ENCODE peak calls at places on chromosomes 6 and 20, in six cellular contexts. X is aorta, U is ovary, F is colonic mucosa, R is HCT116, I is upper lobe of right lung. L is an unnamed sample.

GRCh38 chr20:60928341-60928740 is 323.7 kb upstream of the CDH4 start:
- DNase-seq in X (no peak), U (no peak), F (no peak), R (no peak), I (no peak), L (no peak)

GRCh38 chr6:151441390-151442166 is 10.3 kb downstream of the RMND1 start:
- DNase-seq in X (no peak), U (no peak), F (no peak), R (no peak), I (no peak), L (no peak)

GRCh38 chr20:38723982-38724602 is at the start of gene SLC32A1:
- DNase-seq in X (no peak), U (no peak), F (no peak), R (no peak), I (no peak), L (no peak)

GRCh38 chr20:63323298-63323820 is 30.4 kb downstream of the COL20A1 start:
- DNase-seq in X (no peak), U (no peak), F (no peak), R (no peak), I (peak), L (no peak)

GRCh38 chr6:164414695-164415094 is 894.7 kb downstream of the C6orf118 start:
- DNase-seq in X (no peak), U (no peak), F (no peak), R (no peak), I (no peak), L (no peak)

GRCh38 chr6:158322724-158323560 is 10.7 kb downstream of the TULP4 start:
- DNase-seq in X (no peak), U (no peak), F (no peak), R (no peak), I (no peak), L (no peak)

GRCh38 chr6:74459260-74459659 is 746.6 kb downstream of the COL12A1 start:
- DNase-seq in X (no peak), U (no peak), F (no peak), R (no peak), I (no peak), L (no peak)

GRCh38 chr20:46936415-46937139 is 41.9 kb downstream of the EYA2 start:
- DNase-seq in X (no peak), U (no peak), F (no peak), R (no peak), I (no peak), L (no peak)

GRCh38 chr6:62652692-62653328 is 366.8 kb upstream of the KHDRBS2 start:
- DNase-seq in X (no peak), U (no peak), F (no peak), R (peak), I (no peak), L (no peak)

GRCh38 chr20:22962567-22963439 is 72.3 kb upstream of the SSTR4 start:
- DNase-seq in X (no peak), U (no peak), F (no peak), R (no peak), I (no peak), L (no peak)

GRCh38 chr6:165222315-165223025 is 86.9 kb downstream of the C6orf118 start:
- DNase-seq in X (no peak), U (no peak), F (no peak), R (no peak), I (no peak), L (no peak)

GRCh38 chr20:31859266-31859997 is 10.9 kb downstream of the DUSP15 start:
- DNase-seq in X (peak), U (no peak), F (no peak), R (no peak), I (no peak), L (peak)

GRCh38 chr20:49858076-49858565 is 45.5 kb downstream of the SLC9A8 start:
- DNase-seq in X (no peak), U (no peak), F (no peak), R (no peak), I (no peak), L (no peak)

GRCh38 chr20:16061394-16061793 is 511.9 kb downstream of the KIF16B start:
- DNase-seq in X (no peak), U (no peak), F (no peak), R (no peak), I (no peak), L (no peak)

GRCh38 chr6:99745651-99746050 is 139.0 kb downstream of the PRDM13 start:
- DNase-seq in X (no peak), U (no peak), F (no peak), R (no peak), I (no peak), L (no peak)

GRCh38 chr6:133567656-133568055 is 321.3 kb upstream of the TCF21 start:
- DNase-seq in X (no peak), U (no peak), F (no peak), R (no peak), I (no peak), L (no peak)

GRCh38 chr6:84218091-84218490 is 9.4 kb downstream of the CEP162 start:
- DNase-seq in X (no peak), U (no peak), F (no peak), R (no peak), I (no peak), L (no peak)

GRCh38 chr20:1800180-1800579 is 95.0 kb upstream of the SIRPA start:
- DNase-seq in X (no peak), U (no peak), F (no peak), R (no peak), I (no peak), L (no peak)

GRCh38 chr6:165049362-165049761 is 260.0 kb downstream of the C6orf118 start:
- DNase-seq in X (no peak), U (no peak), F (no peak), R (peak), I (no peak), L (peak)

GRCh38 chr20:35461620-35462019 is 6.2 kb downstream of the CEP250 start:
- DNase-seq in X (no peak), U (no peak), F (no peak), R (no peak), I (no peak), L (no peak)

GRCh38 chr6:161444464-161444863 is 170.6 kb upstream of the AGPAT4 start:
- DNase-seq in X (peak), U (peak), F (no peak), R (no peak), I (no peak), L (no peak)

GRCh38 chr6:44556046-44556445 is 168.5 kb downstream of the CDC5L start:
- DNase-seq in X (no peak), U (no peak), F (no peak), R (no peak), I (no peak), L (no peak)

GRCh38 chr6:11245406-11245990 is 13.0 kb upstream of the NEDD9 start:
- DNase-seq in X (no peak), U (no peak), F (no peak), R (no peak), I (no peak), L (no peak)

GRCh38 chr6:149963212-149963461 is 606 bp upstream of the ULBP1 start:
- DNase-seq in X (no peak), U (no peak), F (peak), R (peak), I (no peak), L (no peak)

GRCh38 chr20:1368448-1369199 is 24.2 kb downstream of the FKBP1A start:
- DNase-seq in X (no peak), U (no peak), F (no peak), R (no peak), I (no peak), L (no peak)

GRCh38 chr6:75608955-75609533 is 7.4 kb downstream of the SENP6 start:
- DNase-seq in X (no peak), U (no peak), F (no peak), R (no peak), I (no peak), L (no peak)

GRCh38 chr20:35503841-35504460 is 25.5 kb downstream of the C20orf173 start:
- DNase-seq in X (no peak), U (peak), F (no peak), R (no peak), I (no peak), L (no peak)

GRCh38 chr20:2137552-2138201 is 36.0 kb downstream of the STK35 start:
- DNase-seq in X (no peak), U (no peak), F (no peak), R (no peak), I (no peak), L (no peak)

GRCh38 chr20:53755733-53756523 is 162.3 kb upstream of the ZNF217 start:
- DNase-seq in X (no peak), U (no peak), F (no peak), R (no peak), I (no peak), L (no peak)

GRCh38 chr6:75421316-75422023 is 72.1 kb downstream of the FILIP1 start:
- DNase-seq in X (no peak), U (no peak), F (no peak), R (no peak), I (no peak), L (no peak)

GRCh38 chr20:47392721-47393073 is 36.2 kb upstream of the ZMYND8 start:
- DNase-seq in X (no peak), U (no peak), F (no peak), R (no peak), I (no peak), L (no peak)

GRCh38 chr6:33297956-33298772 is 578 bp downstream of the RGL2 start:
- DNase-seq in X (peak), U (peak), F (peak), R (peak), I (no peak), L (peak)

GRCh38 chr6:1678966-1679690 is 69.4 kb downstream of the FOXC1 start:
- DNase-seq in X (no peak), U (no peak), F (no peak), R (no peak), I (no peak), L (no peak)

GRCh38 chr6:112021911-112022310 is 32.0 kb upstream of the CCN6 start:
- DNase-seq in X (no peak), U (no peak), F (no peak), R (no peak), I (no peak), L (no peak)

GRCh38 chr6:43060755-43061633 is 1.6 kb downstream of the KLC4 start:
- DNase-seq in X (no peak), U (no peak), F (peak), R (no peak), I (no peak), L (no peak)
- H3K4me3 ChIP-seq in X (no peak), U (no peak), F (peak), R (peak), I (peak), L (peak)

GRCh38 chr20:52224920-52225319 is 33.3 kb upstream of the ZFP64 start:
- DNase-seq in X (no peak), U (no peak), F (no peak), R (no peak), I (no peak), L (no peak)

GRCh38 chr20:52231230-52231746 is 39.7 kb upstream of the ZFP64 start:
- DNase-seq in X (no peak), U (no peak), F (no peak), R (no peak), I (no peak), L (no peak)

GRCh38 chr20:52230406-52230805 is 38.8 kb upstream of the ZFP64 start:
- DNase-seq in X (no peak), U (no peak), F (peak), R (no peak), I (no peak), L (no peak)

GRCh38 chr20:52226370-52226769 is 34.8 kb upstream of the ZFP64 start:
- DNase-seq in X (no peak), U (no peak), F (no peak), R (no peak), I (no peak), L (no peak)
- H3K4me3 ChIP-seq in X (no peak), U (no peak), F (no peak), R (no peak), I (no peak), L (no peak)

GRCh38 chr6:155219299-155219698 is 44.5 kb upstream of the CLDN20 start:
- DNase-seq in X (peak), U (no peak), F (no peak), R (no peak), I (no peak), L (no peak)
- H3K4me3 ChIP-seq in X (no peak), U (no peak), F (no peak), R (no peak), I (no peak), L (no peak)

DNA sequence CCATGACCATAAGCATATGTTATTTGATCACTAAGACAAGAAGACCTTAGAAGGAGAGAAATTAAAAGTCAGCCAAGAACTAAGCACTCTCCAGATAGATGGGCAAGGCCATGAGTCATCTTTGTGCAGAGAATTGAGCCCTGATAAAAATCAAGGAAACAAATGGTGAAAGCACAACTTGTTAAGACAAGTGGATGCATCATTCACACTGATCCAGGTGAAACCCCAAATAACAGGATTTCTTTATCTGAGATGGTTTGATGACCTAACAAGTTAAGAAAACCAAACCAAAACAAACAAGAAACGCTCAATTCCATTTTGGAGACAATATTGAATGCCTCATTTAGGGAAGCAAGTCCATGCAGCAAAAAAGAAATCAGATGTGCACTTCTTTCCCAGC is 121.6 kb downstream of the ADAT2 start:
- DNase-seq in X (no peak), U (no peak), F (no peak), R (no peak), I (no peak), L (no peak)
- H3K4me3 ChIP-seq in X (no peak), U (no peak), F (no peak), R (no peak), I (no peak), L (no peak)

GRCh38 chr6:16236648-16237199 is 1.7 kb upstream of the GMPR start:
- DNase-seq in X (no peak), U (no peak), F (peak), R (no peak), I (no peak), L (peak)
- H3K4me3 ChIP-seq in X (no peak), U (peak), F (no peak), R (no peak), I (peak), L (no peak)

DNA sequence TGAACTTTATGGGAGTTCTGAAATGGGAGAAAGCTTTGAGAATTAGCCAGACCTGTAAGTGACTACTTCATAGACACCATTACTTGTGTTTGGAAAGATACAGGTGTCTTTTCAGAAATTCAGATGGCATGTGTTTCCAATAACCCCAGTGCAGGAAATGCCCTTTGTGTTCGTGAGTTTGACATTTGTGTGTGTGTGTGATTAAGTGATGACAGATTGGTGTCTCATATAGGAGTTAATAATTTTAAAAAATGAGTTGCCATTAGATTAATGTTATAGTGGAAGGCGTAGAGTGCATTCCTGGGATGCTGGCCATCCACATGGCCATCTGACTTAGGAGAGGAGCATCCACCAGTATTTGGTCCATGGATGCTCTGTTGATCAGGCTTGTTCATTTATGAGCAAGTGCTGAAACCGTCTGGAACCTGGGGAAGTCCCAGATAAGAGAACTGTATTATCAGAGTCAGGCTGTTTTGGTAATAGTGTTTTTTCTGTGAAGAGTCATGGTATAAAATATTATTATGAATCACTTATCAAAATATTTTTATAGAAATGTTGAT is 3.1 kb downstream of the STK4 start:
- DNase-seq in X (no peak), U (no peak), F (no peak), R (no peak), I (no peak), L (no peak)
- H3K4me3 ChIP-seq in X (no peak), U (no peak), F (no peak), R (no peak), I (peak), L (no peak)

DNA sequence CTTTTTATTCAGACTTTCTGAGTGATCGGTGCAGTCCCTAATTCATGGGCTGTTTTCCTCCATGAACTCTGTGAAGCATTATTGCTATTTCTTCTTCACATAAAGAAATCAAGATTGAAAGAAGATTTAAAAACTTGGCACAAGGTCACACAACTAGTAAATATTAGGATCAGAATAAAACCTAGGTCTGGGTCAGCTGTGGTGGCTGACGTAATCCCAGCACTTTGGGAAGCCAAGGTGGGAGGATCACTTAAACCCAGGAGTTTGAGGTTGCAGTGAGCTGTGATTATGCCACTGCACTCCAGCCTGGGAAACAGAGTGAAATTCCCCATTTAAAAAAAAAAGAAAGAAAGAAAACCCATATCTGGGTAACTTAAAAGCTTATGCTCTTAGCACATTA is 1.4 kb downstream of the ZSCAN9 start:
- DNase-seq in X (no peak), U (no peak), F (no peak), R (no peak), I (no peak), L (no peak)
- H3K4me3 ChIP-seq in X (no peak), U (no peak), F (no peak), R (peak), I (no peak), L (no peak)

GRCh38 chr6:26217714-26218075 is 130.5 kb downstream of the HFE start:
- DNase-seq in X (no peak), U (no peak), F (peak), R (no peak), I (no peak), L (no peak)
- H3K4me3 ChIP-seq in X (peak), U (peak), F (peak), R (no peak), I (peak), L (peak)